ENCODE peak calls at places on chromosomes 6 and 20, in eight cellular contexts. N, W, D, C, P, Q, L and F are unnamed samples.

GRCh38 chr6:46015119-46015968 is at the start of gene CLIC5:
- DNase-seq in N (no peak), W (peak), D (peak), C (no peak), P (no peak), Q (peak), L (no peak), F (no peak)

GRCh38 chr6:20286968-20287565 is 74.8 kb upstream of the MBOAT1 start:
- DNase-seq in N (no peak), W (no peak), D (no peak), C (no peak), P (no peak), Q (no peak), L (no peak), F (no peak)

GRCh38 chr6:11769244-11769643 is 9.4 kb downstream of the ADTRP start:
- DNase-seq in N (no peak), W (no peak), D (no peak), C (no peak), P (no peak), Q (no peak), L (no peak), F (peak)

GRCh38 chr6:167920165-167920564 is 77.3 kb upstream of the KIF25 start:
- DNase-seq in N (no peak), W (no peak), D (no peak), C (no peak), P (no peak), Q (no peak), L (no peak), F (no peak)

GRCh38 chr6:106339334-106340029 is 13.9 kb upstream of the ATG5 start:
- DNase-seq in N (peak), W (peak), D (peak), C (no peak), P (no peak), Q (no peak), L (no peak), F (no peak)

GRCh38 chr20:57398231-57398821 is 7.1 kb downstream of the RBM38 start:
- DNase-seq in N (no peak), W (peak), D (no peak), C (peak), P (no peak), Q (peak), L (peak), F (no peak)

GRCh38 chr20:38139156-38139912 is 25.7 kb downstream of the TGM2 start:
- DNase-seq in N (no peak), W (no peak), D (no peak), C (peak), P (no peak), Q (no peak), L (no peak), F (peak)

GRCh38 chr6:4466260-4466659 is 309.9 kb upstream of the CDYL start:
- DNase-seq in N (no peak), W (no peak), D (no peak), C (no peak), P (no peak), Q (no peak), L (no peak), F (no peak)

GRCh38 chr20:25389858-25390537 is 637 bp downstream of the ABHD12 start:
- DNase-seq in N (no peak), W (peak), D (peak), C (peak), P (no peak), Q (peak), L (no peak), F (peak)

GRCh38 chr6:19327246-19327645 is 509.9 kb upstream of the ID4 start:
- DNase-seq in N (no peak), W (no peak), D (no peak), C (no peak), P (no peak), Q (no peak), L (no peak), F (no peak)

GRCh38 chr6:33271098-33271607 is 523 bp downstream of the VPS52 start:
- DNase-seq in N (no peak), W (peak), D (no peak), C (no peak), P (no peak), Q (no peak), L (no peak), F (no peak)

GRCh38 chr6:29926081-29926794 is 16.1 kb upstream of the HLA-A start:
- DNase-seq in N (no peak), W (peak), D (no peak), C (peak), P (no peak), Q (no peak), L (no peak), F (peak)

GRCh38 chr6:11525468-11526155 is 11.9 kb upstream of the TMEM170B start:
- DNase-seq in N (no peak), W (peak), D (no peak), C (peak), P (peak), Q (no peak), L (no peak), F (no peak)

GRCh38 chr20:20699144-20699543 is 13.3 kb downstream of the RALGAPA2 start:
- DNase-seq in N (peak), W (no peak), D (no peak), C (no peak), P (no peak), Q (no peak), L (no peak), F (no peak)

GRCh38 chr6:30876039-30876730 is 8.1 kb upstream of the DDR1 start:
- DNase-seq in N (no peak), W (no peak), D (no peak), C (peak), P (no peak), Q (no peak), L (no peak), F (no peak)

GRCh38 chr6:44339301-44339700 is 3.1 kb upstream of the SPATS1 start:
- DNase-seq in N (no peak), W (no peak), D (no peak), C (no peak), P (no peak), Q (no peak), L (no peak), F (no peak)

GRCh38 chr6:44339763-44340625 is 2.5 kb upstream of the SPATS1 start:
- DNase-seq in N (peak), W (no peak), D (no peak), C (no peak), P (no peak), Q (no peak), L (no peak), F (no peak)

GRCh38 chr6:44341095-44341890 is 1.2 kb upstream of the SPATS1 start:
- DNase-seq in N (no peak), W (no peak), D (peak), C (no peak), P (no peak), Q (no peak), L (no peak), F (no peak)

GRCh38 chr6:44342489-44342888 is at the start of gene SPATS1:
- DNase-seq in N (no peak), W (no peak), D (peak), C (peak), P (no peak), Q (peak), L (no peak), F (no peak)

GRCh38 chr6:44342052-44342451 is 398 bp upstream of the SPATS1 start:
- DNase-seq in N (no peak), W (no peak), D (peak), C (no peak), P (no peak), Q (no peak), L (no peak), F (no peak)
- H3K4me3 ChIP-seq in N (no peak), W (no peak), D (peak), C (no peak), P (peak), Q (peak), L (no peak), F (peak)

DNA sequence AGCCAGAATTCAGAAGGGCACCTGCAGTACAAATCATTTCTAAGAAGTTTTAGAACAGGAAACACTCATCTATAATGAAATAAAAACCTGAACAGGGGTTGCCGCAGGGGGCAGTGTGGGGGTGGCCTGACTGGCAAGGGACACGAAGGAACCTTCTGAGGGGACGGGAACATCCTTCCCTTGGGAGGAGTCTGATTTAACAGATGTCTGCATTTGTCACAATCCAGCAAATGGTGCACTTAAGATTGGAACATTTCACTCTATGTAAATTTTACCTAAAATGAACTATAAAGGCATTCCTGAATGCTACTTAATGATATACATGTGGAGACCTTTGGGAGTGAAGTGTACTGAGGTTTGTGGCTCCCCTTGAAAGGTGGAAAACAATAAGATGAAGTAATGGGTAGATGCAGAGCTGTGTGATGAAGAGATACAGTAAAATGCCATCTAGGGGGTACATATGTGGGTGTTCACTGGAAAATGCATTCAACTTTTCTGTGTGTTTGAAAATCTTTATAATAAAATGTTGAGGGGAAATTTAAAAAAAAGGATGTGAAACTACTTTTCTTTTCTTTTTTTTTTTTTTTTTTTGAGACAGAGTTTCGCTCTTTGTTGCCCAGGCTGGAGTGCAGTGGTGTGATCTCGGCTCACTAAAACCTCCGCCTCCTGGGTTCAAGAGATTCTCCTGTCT is 89.5 kb downstream of the SNX5 start:
- DNase-seq in N (no peak), W (no peak), D (no peak), C (no peak), P (no peak), Q (no peak), L (no peak), F (no peak)
- TF ChIP-seq CTCF in N (no peak), W (no peak), D (no peak), C (no peak), P (no peak), Q (no peak), L (peak), F (no peak)

GRCh38 chr20:36768768-36769430 is 4.7 kb downstream of the DSN1 start:
- DNase-seq in N (no peak), W (no peak), D (no peak), C (no peak), P (no peak), Q (no peak), L (no peak), F (no peak)
- H3K27ac ChIP-seq in N (no peak), W (no peak), D (no peak), C (peak), P (no peak), Q (no peak), L (no peak), F (peak)

GRCh38 chr6:54011277-54011648 is 100.0 kb upstream of the MLIP start:
- DNase-seq in N (no peak), W (no peak), D (no peak), C (no peak), P (no peak), Q (no peak), L (no peak), F (no peak)

GRCh38 chr6:54008589-54008988 is 102.7 kb upstream of the MLIP start:
- DNase-seq in N (no peak), W (no peak), D (no peak), C (no peak), P (no peak), Q (no peak), L (no peak), F (no peak)

GRCh38 chr6:54009052-54009654 is 102.1 kb upstream of the MLIP start:
- DNase-seq in N (no peak), W (no peak), D (no peak), C (no peak), P (no peak), Q (no peak), L (no peak), F (no peak)

GRCh38 chr6:54013966-54014365 is 97.3 kb upstream of the MLIP start:
- DNase-seq in N (no peak), W (no peak), D (no peak), C (no peak), P (no peak), Q (no peak), L (no peak), F (no peak)

GRCh38 chr6:54010340-54011276 is 100.6 kb upstream of the MLIP start:
- DNase-seq in N (no peak), W (peak), D (no peak), C (no peak), P (no peak), Q (no peak), L (no peak), F (no peak)
- H3K4me3 ChIP-seq in N (peak), W (peak), D (no peak), C (no peak), P (no peak), Q (no peak), L (no peak), F (peak)

GRCh38 chr6:73308712-73309533 is 45.2 kb downstream of the DPPA5 start:
- DNase-seq in N (peak), W (no peak), D (no peak), C (no peak), P (no peak), Q (no peak), L (no peak), F (no peak)
- TF ChIP-seq CTCF in N (no peak), W (no peak), D (no peak), C (no peak), P (no peak), Q (no peak), L (no peak), F (no peak)

GRCh38 chr20:44019638-44020335 is 105.1 kb downstream of the TOX2 start:
- DNase-seq in N (no peak), W (no peak), D (no peak), C (no peak), P (no peak), Q (no peak), L (no peak), F (peak)

GRCh38 chr20:44017211-44017610 is 102.6 kb downstream of the TOX2 start:
- DNase-seq in N (no peak), W (no peak), D (no peak), C (no peak), P (no peak), Q (no peak), L (no peak), F (no peak)

GRCh38 chr20:44017905-44018683 is 103.4 kb downstream of the TOX2 start:
- DNase-seq in N (peak), W (peak), D (peak), C (peak), P (no peak), Q (no peak), L (no peak), F (no peak)

GRCh38 chr20:44020406-44021148 is 105.9 kb downstream of the TOX2 start:
- DNase-seq in N (no peak), W (no peak), D (no peak), C (no peak), P (no peak), Q (no peak), L (no peak), F (peak)

DNA sequence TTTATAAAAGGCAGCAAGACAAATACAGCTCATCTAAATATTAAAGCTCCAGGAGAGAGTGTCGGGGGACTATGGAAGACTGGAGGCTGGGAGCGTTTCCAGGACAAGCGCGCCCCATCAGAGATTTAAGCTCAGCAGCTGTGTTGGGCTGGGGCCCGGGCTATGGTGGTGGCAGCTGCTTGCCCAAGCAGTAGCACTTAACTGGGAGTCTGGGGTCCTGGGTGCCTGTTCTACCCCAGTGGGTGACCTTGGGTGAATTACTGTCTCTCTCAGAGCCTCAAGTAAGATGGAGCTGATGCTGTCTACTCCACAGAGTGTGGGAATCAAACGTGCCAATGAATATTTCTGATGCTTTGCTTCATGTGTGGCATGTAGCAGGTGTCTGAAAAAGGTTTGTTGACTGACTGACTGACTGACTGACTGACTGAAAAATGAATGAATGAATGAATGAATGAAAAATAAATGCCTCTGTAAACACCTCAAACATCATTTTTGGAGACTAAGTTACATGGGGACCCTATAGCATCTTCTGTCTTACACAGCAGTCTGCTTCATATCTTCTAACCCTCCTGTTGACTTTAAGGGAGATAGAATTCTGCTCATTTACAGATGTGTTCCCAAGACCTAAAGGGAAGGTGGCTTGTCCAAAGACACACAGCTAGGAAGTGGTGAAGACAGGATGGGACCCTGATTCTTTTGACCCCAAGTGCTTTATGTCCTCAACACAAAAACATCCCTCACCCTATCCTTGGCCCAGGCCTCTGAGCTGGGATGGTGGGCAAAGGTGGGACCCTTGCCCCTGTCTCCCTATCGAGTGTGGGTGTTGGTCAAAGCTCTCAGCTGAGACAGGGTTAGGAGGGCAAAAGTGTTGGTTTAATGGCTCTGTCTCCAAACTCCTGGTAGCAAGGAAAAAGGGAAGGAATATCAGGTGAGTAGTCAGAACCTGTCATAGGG is 104.3 kb downstream of the TOX2 start:
- DNase-seq in N (no peak), W (no peak), D (no peak), C (no peak), P (no peak), Q (no peak), L (no peak), F (peak)
- H3K27ac ChIP-seq in N (peak), W (no peak), D (peak), C (peak), P (no peak), Q (no peak), L (no peak), F (no peak)

GRCh38 chr6:17861361-17861760 is 126.1 kb downstream of the KIF13A start:
- DNase-seq in N (no peak), W (no peak), D (no peak), C (no peak), P (no peak), Q (no peak), L (no peak), F (no peak)

GRCh38 chr6:17863971-17864754 is 123.3 kb downstream of the KIF13A start:
- DNase-seq in N (peak), W (peak), D (no peak), C (no peak), P (no peak), Q (peak), L (no peak), F (no peak)

GRCh38 chr6:17855381-17855780 is 132.1 kb downstream of the KIF13A start:
- DNase-seq in N (no peak), W (no peak), D (no peak), C (no peak), P (no peak), Q (no peak), L (no peak), F (no peak)

GRCh38 chr6:17858576-17858975 is 128.9 kb downstream of the KIF13A start:
- DNase-seq in N (no peak), W (no peak), D (no peak), C (no peak), P (no peak), Q (no peak), L (no peak), F (no peak)

DNA sequence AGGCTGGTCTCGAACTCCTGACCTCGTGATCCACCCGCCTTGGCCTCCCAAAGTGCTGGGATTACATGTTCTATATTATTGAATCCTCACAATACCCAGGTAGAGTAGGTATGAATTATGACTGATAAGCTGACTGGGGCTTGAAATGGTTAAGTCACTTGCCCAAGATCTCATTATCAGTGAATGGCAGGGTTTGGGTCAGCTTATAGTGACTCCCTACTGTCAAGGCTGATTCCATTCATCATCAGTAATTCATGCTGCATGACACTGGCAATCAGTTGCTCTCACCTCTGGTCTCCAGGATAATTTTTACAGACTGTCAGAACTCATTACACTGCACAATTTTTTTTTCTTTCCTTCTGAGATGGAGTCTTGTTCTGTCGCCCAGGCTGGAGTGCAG is 127.6 kb downstream of the KIF13A start:
- DNase-seq in N (no peak), W (no peak), D (no peak), C (no peak), P (no peak), Q (no peak), L (no peak), F (no peak)
- H3K4me3 ChIP-seq in N (no peak), W (no peak), D (no peak), C (no peak), P (no peak), Q (no peak), L (no peak), F (no peak)

GRCh38 chr20:51326241-51326819 is 216.2 kb downstream of the NFATC2 start:
- DNase-seq in N (no peak), W (no peak), D (peak), C (no peak), P (no peak), Q (no peak), L (no peak), F (no peak)
- TF ChIP-seq CTCF in N (peak), W (no peak), D (peak), C (peak), P (peak), Q (peak), L (peak), F (no peak)

DNA sequence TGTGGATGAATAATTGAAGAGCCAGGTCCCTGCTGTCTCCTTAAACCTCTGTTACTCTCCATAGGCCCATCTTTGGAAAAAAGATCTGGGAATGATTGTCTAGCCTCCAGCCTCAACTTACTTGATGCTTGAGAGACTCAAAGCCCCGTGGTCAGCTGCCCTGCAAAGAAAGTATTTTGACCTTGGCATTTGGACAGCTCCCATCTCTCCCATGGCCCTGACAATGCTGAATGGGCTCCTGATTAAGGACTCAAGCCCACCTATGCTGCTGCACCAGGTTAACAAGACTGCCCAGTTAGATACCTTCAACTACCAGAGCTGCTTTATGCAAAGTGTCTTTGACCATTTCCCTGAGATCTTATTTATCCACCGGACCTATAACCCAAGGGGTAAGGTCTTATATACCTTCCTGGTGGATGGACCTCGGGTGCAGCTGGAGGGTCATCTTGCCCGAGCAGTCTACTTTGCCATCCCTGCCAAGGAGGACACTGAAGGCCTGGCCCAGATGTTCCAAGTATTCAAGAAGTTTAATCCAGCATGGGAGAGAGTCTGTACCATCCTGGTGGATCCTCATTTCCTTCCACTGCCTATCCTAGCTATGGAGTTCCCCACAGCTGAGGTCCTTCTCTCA is 1.6 kb downstream of the ZSWIM1 start:
- DNase-seq in N (no peak), W (no peak), D (no peak), C (no peak), P (no peak), Q (no peak), L (no peak), F (no peak)
- H3K27ac ChIP-seq in N (no peak), W (peak), D (no peak), C (no peak), P (no peak), Q (no peak), L (no peak), F (no peak)